ENCODE peak calls at places on chromosomes 7 and 10, in six cellular contexts. One of them, this sample, is unnamed.

GRCh38 chr7:152894295-152895170 is 135.0 kb downstream of the ACTR3B start:
- ATAC-seq in HCT116: peak
- ATAC-seq in effector memory CD8-positive, alpha-beta T cell: no peak
- ATAC-seq in Panc1: peak
- ATAC-seq in right cardiac atrium: no peak
- ATAC-seq in activated naive CD8-positive, alpha-beta T cell treated with anti-CD3 and anti-CD28 coated beads, Interleukin-2, amount 10 ng/mL, durations not matched to agents 7 days and 5 days: peak
- ATAC-seq in this sample: peak

GRCh38 chr10:36280886-36281499 is 638.9 kb upstream of the FZD8 start:
- ATAC-seq in activated naive CD8-positive, alpha-beta T cell treated with anti-CD3 and anti-CD28 coated beads, Interleukin-2, amount 10 ng/mL, durations not matched to agents 7 days and 5 days: no peak
- ATAC-seq in right cardiac atrium: no peak
- ATAC-seq in Panc1: no peak
- ATAC-seq in effector memory CD8-positive, alpha-beta T cell: no peak
- ATAC-seq in HCT116: no peak
- ATAC-seq in this sample: no peak

GRCh38 chr7:20331231-20331880 is 656 bp downstream of the ITGB8 start:
- ATAC-seq in HCT116: peak
- ATAC-seq in Panc1: peak
- ATAC-seq in effector memory CD8-positive, alpha-beta T cell: peak
- ATAC-seq in right cardiac atrium: peak
- ATAC-seq in activated naive CD8-positive, alpha-beta T cell treated with anti-CD3 and anti-CD28 coated beads, Interleukin-2, amount 10 ng/mL, durations not matched to agents 7 days and 5 days: peak
- ATAC-seq in this sample: peak

GRCh38 chr7:73719806-73720169 is 319 bp upstream of the STX1A start:
- ATAC-seq in effector memory CD8-positive, alpha-beta T cell: no peak
- ATAC-seq in activated naive CD8-positive, alpha-beta T cell treated with anti-CD3 and anti-CD28 coated beads, Interleukin-2, amount 10 ng/mL, durations not matched to agents 7 days and 5 days: no peak
- ATAC-seq in HCT116: peak
- ATAC-seq in Panc1: no peak
- ATAC-seq in right cardiac atrium: no peak
- ATAC-seq in this sample: no peak

GRCh38 chr7:45416846-45417245 is 157.3 kb upstream of the ADCY1 start:
- ATAC-seq in HCT116: no peak
- ATAC-seq in right cardiac atrium: no peak
- ATAC-seq in effector memory CD8-positive, alpha-beta T cell: no peak
- ATAC-seq in activated naive CD8-positive, alpha-beta T cell treated with anti-CD3 and anti-CD28 coated beads, Interleukin-2, amount 10 ng/mL, durations not matched to agents 7 days and 5 days: no peak
- ATAC-seq in Panc1: no peak
- ATAC-seq in this sample: no peak

GRCh38 chr10:69180525-69181204 is 631 bp downstream of the SUPV3L1 start:
- ATAC-seq in effector memory CD8-positive, alpha-beta T cell: no peak
- ATAC-seq in Panc1: no peak
- ATAC-seq in right cardiac atrium: no peak
- ATAC-seq in HCT116: no peak
- ATAC-seq in activated naive CD8-positive, alpha-beta T cell treated with anti-CD3 and anti-CD28 coated beads, Interleukin-2, amount 10 ng/mL, durations not matched to agents 7 days and 5 days: peak
- ATAC-seq in this sample: no peak

GRCh38 chr7:31938650-31939049 is 131.6 kb downstream of the PDE1C start:
- ATAC-seq in effector memory CD8-positive, alpha-beta T cell: no peak
- ATAC-seq in HCT116: no peak
- ATAC-seq in activated naive CD8-positive, alpha-beta T cell treated with anti-CD3 and anti-CD28 coated beads, Interleukin-2, amount 10 ng/mL, durations not matched to agents 7 days and 5 days: no peak
- ATAC-seq in right cardiac atrium: no peak
- ATAC-seq in Panc1: no peak
- ATAC-seq in this sample: no peak

GRCh38 chr7:158650821-158651225 is 53.8 kb downstream of the NCAPG2 start:
- ATAC-seq in activated naive CD8-positive, alpha-beta T cell treated with anti-CD3 and anti-CD28 coated beads, Interleukin-2, amount 10 ng/mL, durations not matched to agents 7 days and 5 days: no peak
- ATAC-seq in right cardiac atrium: no peak
- ATAC-seq in Panc1: no peak
- ATAC-seq in effector memory CD8-positive, alpha-beta T cell: no peak
- ATAC-seq in HCT116: no peak
- ATAC-seq in this sample: no peak

GRCh38 chr7:54419209-54419608 is 123.0 kb upstream of the VSTM2A start:
- ATAC-seq in Panc1: no peak
- ATAC-seq in right cardiac atrium: no peak
- ATAC-seq in HCT116: no peak
- ATAC-seq in activated naive CD8-positive, alpha-beta T cell treated with anti-CD3 and anti-CD28 coated beads, Interleukin-2, amount 10 ng/mL, durations not matched to agents 7 days and 5 days: no peak
- ATAC-seq in effector memory CD8-positive, alpha-beta T cell: no peak
- ATAC-seq in this sample: no peak

GRCh38 chr7:150992833-150993302 is 2.1 kb downstream of the NOS3 start:
- ATAC-seq in right cardiac atrium: peak
- ATAC-seq in activated naive CD8-positive, alpha-beta T cell treated with anti-CD3 and anti-CD28 coated beads, Interleukin-2, amount 10 ng/mL, durations not matched to agents 7 days and 5 days: peak
- ATAC-seq in Panc1: peak
- ATAC-seq in effector memory CD8-positive, alpha-beta T cell: no peak
- ATAC-seq in HCT116: peak
- ATAC-seq in this sample: peak

GRCh38 chr10:75165684-75166622 is 44.6 kb upstream of the VDAC2 start:
- ATAC-seq in HCT116: no peak
- ATAC-seq in effector memory CD8-positive, alpha-beta T cell: peak
- ATAC-seq in right cardiac atrium: no peak
- ATAC-seq in Panc1: no peak
- ATAC-seq in activated naive CD8-positive, alpha-beta T cell treated with anti-CD3 and anti-CD28 coated beads, Interleukin-2, amount 10 ng/mL, durations not matched to agents 7 days and 5 days: peak
- ATAC-seq in this sample: no peak

GRCh38 chr10:18100664-18101063 is 39.6 kb upstream of the CACNB2 start:
- ATAC-seq in activated naive CD8-positive, alpha-beta T cell treated with anti-CD3 and anti-CD28 coated beads, Interleukin-2, amount 10 ng/mL, durations not matched to agents 7 days and 5 days: no peak
- ATAC-seq in right cardiac atrium: no peak
- ATAC-seq in Panc1: no peak
- ATAC-seq in HCT116: no peak
- ATAC-seq in effector memory CD8-positive, alpha-beta T cell: no peak
- ATAC-seq in this sample: no peak

GRCh38 chr10:454860-455259 is 234.6 kb downstream of the DIP2C start:
- ATAC-seq in HCT116: peak
- ATAC-seq in right cardiac atrium: peak
- ATAC-seq in activated naive CD8-positive, alpha-beta T cell treated with anti-CD3 and anti-CD28 coated beads, Interleukin-2, amount 10 ng/mL, durations not matched to agents 7 days and 5 days: no peak
- ATAC-seq in Panc1: peak
- ATAC-seq in effector memory CD8-positive, alpha-beta T cell: no peak
- ATAC-seq in this sample: peak

GRCh38 chr7:134374291-134374690 is 57.6 kb upstream of the SLC35B4 start:
- ATAC-seq in right cardiac atrium: no peak
- ATAC-seq in activated naive CD8-positive, alpha-beta T cell treated with anti-CD3 and anti-CD28 coated beads, Interleukin-2, amount 10 ng/mL, durations not matched to agents 7 days and 5 days: no peak
- ATAC-seq in HCT116: no peak
- ATAC-seq in effector memory CD8-positive, alpha-beta T cell: no peak
- ATAC-seq in Panc1: no peak
- ATAC-seq in this sample: no peak

GRCh38 chr7:117281562-117281961 is 41.3 kb downstream of the WNT2 start:
- ATAC-seq in Panc1: no peak
- ATAC-seq in effector memory CD8-positive, alpha-beta T cell: no peak
- ATAC-seq in activated naive CD8-positive, alpha-beta T cell treated with anti-CD3 and anti-CD28 coated beads, Interleukin-2, amount 10 ng/mL, durations not matched to agents 7 days and 5 days: no peak
- ATAC-seq in HCT116: no peak
- ATAC-seq in right cardiac atrium: no peak
- ATAC-seq in this sample: peak

GRCh38 chr10:60134548-60134947 is 228.2 kb upstream of the CCDC6 start:
- ATAC-seq in HCT116: no peak
- ATAC-seq in activated naive CD8-positive, alpha-beta T cell treated with anti-CD3 and anti-CD28 coated beads, Interleukin-2, amount 10 ng/mL, durations not matched to agents 7 days and 5 days: no peak
- ATAC-seq in effector memory CD8-positive, alpha-beta T cell: no peak
- ATAC-seq in right cardiac atrium: no peak
- ATAC-seq in Panc1: no peak
- ATAC-seq in this sample: no peak

GRCh38 chr10:110681023-110681681 is 37.0 kb downstream of the RBM20 start:
- ATAC-seq in activated naive CD8-positive, alpha-beta T cell treated with anti-CD3 and anti-CD28 coated beads, Interleukin-2, amount 10 ng/mL, durations not matched to agents 7 days and 5 days: peak
- ATAC-seq in HCT116: peak
- ATAC-seq in Panc1: peak
- ATAC-seq in right cardiac atrium: peak
- ATAC-seq in effector memory CD8-positive, alpha-beta T cell: peak
- ATAC-seq in this sample: no peak

GRCh38 chr10:86804805-86805204 is 48.4 kb downstream of the BMPR1A start:
- ATAC-seq in Panc1: no peak
- ATAC-seq in activated naive CD8-positive, alpha-beta T cell treated with anti-CD3 and anti-CD28 coated beads, Interleukin-2, amount 10 ng/mL, durations not matched to agents 7 days and 5 days: no peak
- ATAC-seq in HCT116: no peak
- ATAC-seq in effector memory CD8-positive, alpha-beta T cell: no peak
- ATAC-seq in right cardiac atrium: no peak
- ATAC-seq in this sample: no peak

GRCh38 chr10:105509551-105509950 is 868.5 kb downstream of the SORCS3 start:
- ATAC-seq in right cardiac atrium: no peak
- ATAC-seq in Panc1: no peak
- ATAC-seq in activated naive CD8-positive, alpha-beta T cell treated with anti-CD3 and anti-CD28 coated beads, Interleukin-2, amount 10 ng/mL, durations not matched to agents 7 days and 5 days: no peak
- ATAC-seq in HCT116: no peak
- ATAC-seq in effector memory CD8-positive, alpha-beta T cell: no peak
- ATAC-seq in this sample: no peak

GRCh38 chr7:42085531-42085930 is 151.5 kb downstream of the GLI3 start:
- ATAC-seq in Panc1: no peak
- ATAC-seq in activated naive CD8-positive, alpha-beta T cell treated with anti-CD3 and anti-CD28 coated beads, Interleukin-2, amount 10 ng/mL, durations not matched to agents 7 days and 5 days: no peak
- ATAC-seq in right cardiac atrium: no peak
- ATAC-seq in effector memory CD8-positive, alpha-beta T cell: no peak
- ATAC-seq in HCT116: no peak
- ATAC-seq in this sample: no peak

GRCh38 chr7:18426564-18427226 is 68.9 kb upstream of the HDAC9 start:
- ATAC-seq in effector memory CD8-positive, alpha-beta T cell: no peak
- ATAC-seq in right cardiac atrium: no peak
- ATAC-seq in activated naive CD8-positive, alpha-beta T cell treated with anti-CD3 and anti-CD28 coated beads, Interleukin-2, amount 10 ng/mL, durations not matched to agents 7 days and 5 days: no peak
- ATAC-seq in HCT116: no peak
- ATAC-seq in Panc1: peak
- ATAC-seq in this sample: no peak

GRCh38 chr7:116230191-116231005 is 20.1 kb downstream of the TES start:
- ATAC-seq in right cardiac atrium: peak
- ATAC-seq in HCT116: no peak
- ATAC-seq in activated naive CD8-positive, alpha-beta T cell treated with anti-CD3 and anti-CD28 coated beads, Interleukin-2, amount 10 ng/mL, durations not matched to agents 7 days and 5 days: peak
- ATAC-seq in effector memory CD8-positive, alpha-beta T cell: peak
- ATAC-seq in Panc1: peak
- ATAC-seq in this sample: no peak

GRCh38 chr7:142969183-142969582 is 7.0 kb upstream of the KEL start:
- ATAC-seq in effector memory CD8-positive, alpha-beta T cell: no peak
- ATAC-seq in HCT116: no peak
- ATAC-seq in activated naive CD8-positive, alpha-beta T cell treated with anti-CD3 and anti-CD28 coated beads, Interleukin-2, amount 10 ng/mL, durations not matched to agents 7 days and 5 days: no peak
- ATAC-seq in right cardiac atrium: no peak
- ATAC-seq in Panc1: no peak
- ATAC-seq in this sample: no peak

GRCh38 chr7:143391462-143392404 is 10.6 kb downstream of the ZYX start:
- ATAC-seq in activated naive CD8-positive, alpha-beta T cell treated with anti-CD3 and anti-CD28 coated beads, Interleukin-2, amount 10 ng/mL, durations not matched to agents 7 days and 5 days: no peak
- ATAC-seq in right cardiac atrium: peak
- ATAC-seq in HCT116: no peak
- ATAC-seq in Panc1: peak
- ATAC-seq in effector memory CD8-positive, alpha-beta T cell: no peak
- ATAC-seq in this sample: peak